ENCODE peak calls at places on chromosome 15, in five cellular contexts. V is esophagus squamous epithelium, D is brain microvascular endothelial cell, Q is lung, L is adrenal gland. G is an unnamed sample.

GRCh38 chr15:69499521-69500201 is 47.0 kb downstream of the RPLP1 start:
- DNase-seq in V (no peak), D (no peak), Q (no peak), L (peak), G (no peak)

GRCh38 chr15:70801111-70801510 is 37.8 kb upstream of the UACA start:
- DNase-seq in V (no peak), D (no peak), Q (no peak), L (peak), G (no peak)

GRCh38 chr15:100311099-100311751 is 30.6 kb downstream of the ADAMTS17 start:
- DNase-seq in V (no peak), D (no peak), Q (peak), L (no peak), G (no peak)

GRCh38 chr15:48962662-48963523 is 826 bp downstream of the SHC4 start:
- DNase-seq in V (no peak), D (peak), Q (no peak), L (peak), G (no peak)

GRCh38 chr15:25543156-25543555 is 104.3 kb upstream of the UBE3A start:
- DNase-seq in V (no peak), D (no peak), Q (peak), L (peak), G (no peak)

GRCh38 chr15:89003865-89004725 is 84.2 kb upstream of the ABHD2 start:
- DNase-seq in V (no peak), D (peak), Q (no peak), L (no peak), G (no peak)

GRCh38 chr15:93247466-93248121 is 158.6 kb upstream of the RGMA start:
- DNase-seq in V (no peak), D (no peak), Q (no peak), L (peak), G (no peak)

GRCh38 chr15:60511351-60512157 is 32.6 kb upstream of the ICE2 start:
- DNase-seq in V (no peak), D (no peak), Q (no peak), L (no peak), G (no peak)

GRCh38 chr15:101181349-101181748 is 70.5 kb downstream of the CHSY1 start:
- DNase-seq in V (no peak), D (no peak), Q (no peak), L (no peak), G (no peak)

GRCh38 chr15:88805031-88805780 is 2.0 kb downstream of the ACAN start:
- DNase-seq in V (no peak), D (no peak), Q (no peak), L (no peak), G (no peak)

GRCh38 chr15:54280726-54281125 is 302.5 kb downstream of the UNC13C start:
- DNase-seq in V (no peak), D (no peak), Q (no peak), L (no peak), G (no peak)

GRCh38 chr15:81297147-81297572 is 26.8 kb downstream of the STARD5 start:
- DNase-seq in V (no peak), D (no peak), Q (no peak), L (no peak), G (no peak)

GRCh38 chr15:101652783-101653430 is 726 bp upstream of the TM2D3 start:
- DNase-seq in V (no peak), D (peak), Q (no peak), L (peak), G (no peak)

GRCh38 chr15:32790352-32790999 is 72.7 kb downstream of the GREM1 start:
- DNase-seq in V (no peak), D (no peak), Q (no peak), L (no peak), G (no peak)

GRCh38 chr15:36964626-36965025 is 135.7 kb downstream of the MEIS2 start:
- DNase-seq in V (no peak), D (no peak), Q (no peak), L (no peak), G (no peak)

GRCh38 chr15:78983146-78983918 is 38.5 kb upstream of the CTSH start:
- DNase-seq in V (no peak), D (no peak), Q (no peak), L (no peak), G (no peak)

GRCh38 chr15:87121357-87121756 is 1041.7 kb downstream of the AGBL1 start:
- DNase-seq in V (no peak), D (no peak), Q (no peak), L (no peak), G (no peak)

GRCh38 chr15:84715442-84716035 is 400 bp downstream of the SEC11A start:
- DNase-seq in V (no peak), D (peak), Q (no peak), L (peak), G (peak)

GRCh38 chr15:60721706-60722105 is 242.8 kb upstream of the ICE2 start:
- DNase-seq in V (no peak), D (peak), Q (no peak), L (peak), G (no peak)

GRCh38 chr15:68354923-68355322 is 77.0 kb downstream of the ITGA11 start:
- DNase-seq in V (no peak), D (peak), Q (no peak), L (no peak), G (no peak)

GRCh38 chr15:71114066-71114680 is 1.1 kb upstream of the THSD4 start:
- DNase-seq in V (no peak), D (no peak), Q (no peak), L (no peak), G (no peak)

GRCh38 chr15:76099388-76099787 is 39.6 kb downstream of the TMEM266 start:
- DNase-seq in V (no peak), D (no peak), Q (no peak), L (no peak), G (no peak)

GRCh38 chr15:90352109-90352893 is at the start of gene ZNF774:
- DNase-seq in V (peak), D (peak), Q (peak), L (peak), G (peak)

GRCh38 chr15:99306694-99307338 is 55.5 kb downstream of the LRRC28 start:
- DNase-seq in V (no peak), D (no peak), Q (no peak), L (peak), G (no peak)

GRCh38 chr15:70248116-70249025 is 150.7 kb upstream of the TLE3 start:
- DNase-seq in V (no peak), D (no peak), Q (no peak), L (no peak), G (no peak)

GRCh38 chr15:78854973-78855372 is 17.7 kb upstream of the MORF4L1 start:
- DNase-seq in V (no peak), D (no peak), Q (no peak), L (no peak), G (no peak)

GRCh38 chr15:49045691-49046112 is 544 bp downstream of the SECISBP2L start:
- DNase-seq in V (no peak), D (peak), Q (peak), L (no peak), G (no peak)

GRCh38 chr15:98720036-98720435 is 71.7 kb downstream of the IGF1R start:
- DNase-seq in V (no peak), D (no peak), Q (no peak), L (no peak), G (no peak)

GRCh38 chr15:60548101-60548500 is 69.2 kb upstream of the ICE2 start:
- DNase-seq in V (no peak), D (no peak), Q (no peak), L (no peak), G (no peak)

GRCh38 chr15:52162260-52162659 is 28.9 kb downstream of the GNB5 start:
- DNase-seq in V (no peak), D (no peak), Q (no peak), L (no peak), G (no peak)

GRCh38 chr15:76058714-76059319 is 968 bp upstream of the TMEM266 start:
- DNase-seq in V (no peak), D (no peak), Q (no peak), L (peak), G (no peak)

GRCh38 chr15:70098170-70098460 is 398 bp upstream of the TLE3 start:
- DNase-seq in V (no peak), D (no peak), Q (no peak), L (no peak), G (peak)

GRCh38 chr15:31526916-31527690 is 200.5 kb downstream of the KLF13 start:
- DNase-seq in V (no peak), D (no peak), Q (no peak), L (no peak), G (no peak)

GRCh38 chr15:51161491-51162260 is 67.0 kb upstream of the TNFAIP8L3 start:
- DNase-seq in V (no peak), D (peak), Q (no peak), L (no peak), G (no peak)

GRCh38 chr15:96363692-96364091 is 33.2 kb downstream of the NR2F2 start:
- DNase-seq in V (no peak), D (no peak), Q (no peak), L (no peak), G (no peak)

GRCh38 chr15:77827860-77828259 is 195.1 kb upstream of the LINGO1 start:
- DNase-seq in V (no peak), D (no peak), Q (no peak), L (no peak), G (peak)

GRCh38 chr15:41690636-41691035 is 30.4 kb downstream of the MGA start:
- DNase-seq in V (no peak), D (no peak), Q (no peak), L (no peak), G (no peak)

GRCh38 chr15:41689834-41690233 is 29.6 kb downstream of the MGA start:
- DNase-seq in V (no peak), D (no peak), Q (no peak), L (no peak), G (no peak)

GRCh38 chr15:41693757-41694156 is 33.6 kb downstream of the MGA start:
- DNase-seq in V (no peak), D (no peak), Q (no peak), L (no peak), G (no peak)

GRCh38 chr15:41692049-41692448 is 31.8 kb downstream of the MGA start:
- DNase-seq in V (no peak), D (no peak), Q (no peak), L (no peak), G (no peak)

DNA sequence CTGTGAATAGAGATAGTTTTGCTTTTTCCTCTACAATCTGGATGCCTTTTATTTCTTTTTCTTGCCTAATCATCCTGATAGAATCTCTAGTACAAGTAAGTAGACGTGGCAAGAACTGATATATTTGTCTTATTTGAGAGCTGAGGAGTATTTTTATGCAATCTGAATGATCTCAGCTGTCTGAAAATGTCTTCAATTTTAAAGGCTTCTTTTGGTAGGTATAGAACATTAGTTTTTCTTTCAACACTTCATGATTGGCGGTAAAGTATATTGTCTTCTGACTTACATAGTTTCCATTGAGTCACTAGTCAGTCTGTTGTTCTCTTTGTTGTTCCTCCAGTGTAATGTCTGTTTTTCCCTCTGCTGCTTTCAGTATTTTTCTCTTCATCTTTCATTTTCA is 31.3 kb downstream of the MGA start:
- DNase-seq in V (no peak), D (no peak), Q (no peak), L (no peak), G (no peak)
- H3K27ac ChIP-seq in V (no peak), D (no peak), Q (no peak), L (peak), G (no peak)

DNA sequence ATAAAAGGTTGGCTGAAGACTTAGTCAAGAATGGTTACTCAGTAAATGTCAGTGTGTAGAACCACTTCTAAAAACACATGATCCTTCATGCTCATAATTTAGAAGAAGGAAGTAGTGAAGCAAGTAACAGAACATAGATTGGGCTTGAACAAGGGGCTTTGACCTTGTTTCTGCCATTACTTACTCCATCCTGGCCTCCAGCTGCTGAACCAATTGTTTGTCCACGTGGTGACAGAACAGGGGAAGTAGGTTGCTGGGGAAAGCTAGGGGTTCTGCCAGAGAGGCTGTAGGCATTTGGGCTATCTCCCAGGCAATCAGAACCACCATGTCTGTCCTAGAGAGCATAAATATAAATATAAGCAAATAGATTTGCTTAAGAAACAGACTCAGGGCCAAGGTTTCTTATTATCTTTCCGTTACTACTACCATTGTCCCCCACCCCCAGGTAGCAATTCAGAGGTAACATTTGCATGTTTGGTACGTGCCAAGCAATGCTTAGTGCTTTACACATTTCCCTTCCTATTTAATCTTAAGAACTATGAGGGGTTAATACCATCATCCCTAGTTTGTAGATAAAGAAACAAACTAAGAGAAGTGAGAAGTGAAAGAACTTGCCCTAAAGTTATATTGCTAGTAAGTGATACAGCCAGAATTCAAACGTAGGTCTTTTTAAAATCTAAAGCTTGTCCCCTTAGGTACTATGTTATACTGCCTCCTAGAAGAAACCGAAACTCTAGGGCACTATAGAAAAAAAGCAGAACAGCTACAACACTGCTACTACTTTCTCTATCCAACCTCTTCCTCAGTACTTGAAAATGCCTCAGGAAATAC is 3.0 kb upstream of the SPG11 start:
- DNase-seq in V (no peak), D (no peak), Q (no peak), L (no peak), G (peak)
- H3K4me3 ChIP-seq in V (no peak), D (no peak), Q (no peak), L (no peak), G (peak)

DNA sequence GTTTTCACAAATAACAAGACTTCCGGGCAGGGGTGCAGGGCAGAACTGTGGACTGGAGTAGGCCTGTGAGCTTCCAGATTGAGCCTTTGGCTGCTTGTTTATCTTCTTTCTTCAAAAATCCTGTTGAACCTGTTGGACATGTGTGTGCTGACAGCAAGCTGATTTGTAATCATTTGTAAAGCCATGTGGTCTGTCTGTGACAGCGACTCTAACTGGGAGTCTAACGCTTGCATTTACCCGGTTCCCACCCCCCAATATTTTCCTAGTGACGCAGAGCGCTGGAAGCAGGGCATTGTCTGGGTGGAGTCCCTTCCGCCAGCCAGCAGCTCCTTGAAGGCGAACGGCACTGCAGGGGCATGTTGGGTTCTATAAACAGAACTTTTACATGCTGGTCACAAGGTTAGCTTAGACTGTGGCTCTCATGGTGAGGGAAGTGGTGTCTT is 85.7 kb upstream of the MYZAP start:
- DNase-seq in V (no peak), D (peak), Q (peak), L (no peak), G (no peak)
- H3K27ac ChIP-seq in V (peak), D (peak), Q (peak), L (no peak), G (no peak)

GRCh38 chr15:72222433-72222832 is 8.6 kb downstream of the PKM start:
- DNase-seq in V (no peak), D (no peak), Q (no peak), L (peak), G (no peak)
- H3K4me3 ChIP-seq in V (no peak), D (no peak), Q (no peak), L (no peak), G (no peak)

GRCh38 chr15:62135532-62136134 is 29.5 kb downstream of the C2CD4B start:
- DNase-seq in V (no peak), D (peak), Q (no peak), L (no peak), G (no peak)
- H3K27ac ChIP-seq in V (peak), D (no peak), Q (no peak), L (no peak), G (no peak)

GRCh38 chr15:74038707-74039655 is 43.4 kb downstream of the GOLGA6A start:
- DNase-seq in V (no peak), D (peak), Q (no peak), L (no peak), G (no peak)

GRCh38 chr15:74037171-74038117 is 42.9 kb downstream of the PML start:
- DNase-seq in V (no peak), D (no peak), Q (no peak), L (peak), G (no peak)

GRCh38 chr15:74041311-74041756 is 41.0 kb downstream of the GOLGA6A start:
- DNase-seq in V (no peak), D (no peak), Q (no peak), L (no peak), G (no peak)

GRCh38 chr15:74040115-74040850 is 42.1 kb downstream of the GOLGA6A start:
- DNase-seq in V (no peak), D (peak), Q (no peak), L (peak), G (no peak)

GRCh38 chr15:74039656-74040010 is 42.7 kb downstream of the GOLGA6A start:
- DNase-seq in V (no peak), D (no peak), Q (no peak), L (no peak), G (no peak)
- H3K4me3 ChIP-seq in V (no peak), D (no peak), Q (no peak), L (no peak), G (no peak)

GRCh38 chr15:63135281-63135680 is 13.6 kb downstream of the LACTB start:
- DNase-seq in V (no peak), D (no peak), Q (no peak), L (no peak), G (no peak)

GRCh38 chr15:63134245-63134644 is 12.6 kb downstream of the LACTB start:
- DNase-seq in V (no peak), D (no peak), Q (no peak), L (no peak), G (no peak)

GRCh38 chr15:63136742-63137141 is 15.1 kb downstream of the LACTB start:
- DNase-seq in V (no peak), D (no peak), Q (no peak), L (no peak), G (no peak)

GRCh38 chr15:63133786-63134185 is 12.1 kb downstream of the LACTB start:
- DNase-seq in V (no peak), D (no peak), Q (no peak), L (no peak), G (no peak)

GRCh38 chr15:63135804-63136203 is 14.1 kb downstream of the LACTB start:
- DNase-seq in V (no peak), D (peak), Q (no peak), L (peak), G (no peak)
- H3K27ac ChIP-seq in V (peak), D (peak), Q (no peak), L (peak), G (no peak)

GRCh38 chr15:45116482-45117326 is 2.6 kb downstream of the DUOXA2 start:
- DNase-seq in V (no peak), D (no peak), Q (no peak), L (no peak), G (no peak)
- H3K4me3 ChIP-seq in V (no peak), D (no peak), Q (no peak), L (no peak), G (no peak)

G was measured in CD8-positive, alpha-beta memory T cell.